ENCODE peak calls at places on chromosomes 11 and 22, in nine cellular contexts. One of them, this sample, is unnamed.

GRCh38 chr11:70233511-70233919 is 30.4 kb downstream of the FADD start:
- DNase-seq in stimulated activated CD8-positive, alpha-beta memory T cell treated with anti-CD3 and anti-CD28 coated beads, Interleukin-4, amount 100 ng/mL, for 4 hours: no peak
- DNase-seq in AG10803: peak
- DNase-seq in osteocyte: no peak
- DNase-seq in bronchial epithelial cell: peak
- DNase-seq in right lobe of liver: no peak
- DNase-seq in EH: peak
- DNase-seq in activated CD4-positive, alpha-beta T cell treated with anti-CD3 and anti-CD28 coated beads for 24 hours: no peak
- DNase-seq in mucosa of gallbladder: peak
- DNase-seq in this sample: no peak

GRCh38 chr22:37632174-37633081 is 7.0 kb upstream of the SH3BP1 start:
- DNase-seq in osteocyte: no peak
- DNase-seq in mucosa of gallbladder: no peak
- DNase-seq in EH: no peak
- DNase-seq in bronchial epithelial cell: no peak
- DNase-seq in activated CD4-positive, alpha-beta T cell treated with anti-CD3 and anti-CD28 coated beads for 24 hours: no peak
- DNase-seq in stimulated activated CD8-positive, alpha-beta memory T cell treated with anti-CD3 and anti-CD28 coated beads, Interleukin-4, amount 100 ng/mL, for 4 hours: no peak
- DNase-seq in right lobe of liver: no peak
- DNase-seq in AG10803: no peak
- DNase-seq in this sample: no peak

GRCh38 chr11:134037093-134037908 is 31.6 kb upstream of the JAM3 start:
- DNase-seq in EH: peak
- DNase-seq in AG10803: peak
- DNase-seq in activated CD4-positive, alpha-beta T cell treated with anti-CD3 and anti-CD28 coated beads for 24 hours: no peak
- DNase-seq in right lobe of liver: peak
- DNase-seq in osteocyte: no peak
- DNase-seq in bronchial epithelial cell: no peak
- DNase-seq in mucosa of gallbladder: peak
- DNase-seq in stimulated activated CD8-positive, alpha-beta memory T cell treated with anti-CD3 and anti-CD28 coated beads, Interleukin-4, amount 100 ng/mL, for 4 hours: no peak
- DNase-seq in this sample: peak

GRCh38 chr11:2240834-2241233 is 29.6 kb downstream of the ASCL2 start:
- DNase-seq in AG10803: no peak
- DNase-seq in bronchial epithelial cell: no peak
- DNase-seq in osteocyte: no peak
- DNase-seq in mucosa of gallbladder: no peak
- DNase-seq in EH: no peak
- DNase-seq in activated CD4-positive, alpha-beta T cell treated with anti-CD3 and anti-CD28 coated beads for 24 hours: no peak
- DNase-seq in right lobe of liver: no peak
- DNase-seq in stimulated activated CD8-positive, alpha-beta memory T cell treated with anti-CD3 and anti-CD28 coated beads, Interleukin-4, amount 100 ng/mL, for 4 hours: no peak
- DNase-seq in this sample: no peak

GRCh38 chr11:77111946-77112345 is 9.3 kb downstream of the OMP start:
- DNase-seq in osteocyte: no peak
- DNase-seq in right lobe of liver: peak
- DNase-seq in mucosa of gallbladder: no peak
- DNase-seq in AG10803: no peak
- DNase-seq in EH: no peak
- DNase-seq in bronchial epithelial cell: no peak
- DNase-seq in stimulated activated CD8-positive, alpha-beta memory T cell treated with anti-CD3 and anti-CD28 coated beads, Interleukin-4, amount 100 ng/mL, for 4 hours: no peak
- DNase-seq in activated CD4-positive, alpha-beta T cell treated with anti-CD3 and anti-CD28 coated beads for 24 hours: no peak
- DNase-seq in this sample: no peak

GRCh38 chr11:6812391-6813005 is 13.0 kb upstream of the OR6A2 start:
- DNase-seq in stimulated activated CD8-positive, alpha-beta memory T cell treated with anti-CD3 and anti-CD28 coated beads, Interleukin-4, amount 100 ng/mL, for 4 hours: no peak
- DNase-seq in AG10803: peak
- DNase-seq in right lobe of liver: no peak
- DNase-seq in osteocyte: no peak
- DNase-seq in bronchial epithelial cell: peak
- DNase-seq in activated CD4-positive, alpha-beta T cell treated with anti-CD3 and anti-CD28 coated beads for 24 hours: peak
- DNase-seq in EH: peak
- DNase-seq in mucosa of gallbladder: no peak
- DNase-seq in this sample: peak

GRCh38 chr11:63491614-63492372 is 826 bp upstream of the PLAAT5 start:
- DNase-seq in right lobe of liver: no peak
- DNase-seq in activated CD4-positive, alpha-beta T cell treated with anti-CD3 and anti-CD28 coated beads for 24 hours: no peak
- DNase-seq in EH: no peak
- DNase-seq in osteocyte: no peak
- DNase-seq in AG10803: no peak
- DNase-seq in mucosa of gallbladder: no peak
- DNase-seq in bronchial epithelial cell: no peak
- DNase-seq in stimulated activated CD8-positive, alpha-beta memory T cell treated with anti-CD3 and anti-CD28 coated beads, Interleukin-4, amount 100 ng/mL, for 4 hours: no peak
- DNase-seq in this sample: no peak

GRCh38 chr22:48498526-48499331 is 1328.9 kb downstream of the BRD1 start:
- DNase-seq in AG10803: no peak
- DNase-seq in activated CD4-positive, alpha-beta T cell treated with anti-CD3 and anti-CD28 coated beads for 24 hours: no peak
- DNase-seq in osteocyte: no peak
- DNase-seq in right lobe of liver: peak
- DNase-seq in bronchial epithelial cell: no peak
- DNase-seq in EH: no peak
- DNase-seq in stimulated activated CD8-positive, alpha-beta memory T cell treated with anti-CD3 and anti-CD28 coated beads, Interleukin-4, amount 100 ng/mL, for 4 hours: no peak
- DNase-seq in mucosa of gallbladder: no peak
- DNase-seq in this sample: no peak

GRCh38 chr22:30143265-30143664 is 63.0 kb downstream of the HORMAD2 start:
- DNase-seq in EH: no peak
- DNase-seq in mucosa of gallbladder: no peak
- DNase-seq in stimulated activated CD8-positive, alpha-beta memory T cell treated with anti-CD3 and anti-CD28 coated beads, Interleukin-4, amount 100 ng/mL, for 4 hours: no peak
- DNase-seq in osteocyte: no peak
- DNase-seq in AG10803: no peak
- DNase-seq in activated CD4-positive, alpha-beta T cell treated with anti-CD3 and anti-CD28 coated beads for 24 hours: no peak
- DNase-seq in right lobe of liver: no peak
- DNase-seq in bronchial epithelial cell: no peak
- DNase-seq in this sample: no peak

GRCh38 chr11:60710482-60710881 is 11.1 kb downstream of the MS4A8 start:
- DNase-seq in EH: no peak
- DNase-seq in AG10803: no peak
- DNase-seq in mucosa of gallbladder: no peak
- DNase-seq in right lobe of liver: no peak
- DNase-seq in activated CD4-positive, alpha-beta T cell treated with anti-CD3 and anti-CD28 coated beads for 24 hours: no peak
- DNase-seq in osteocyte: no peak
- DNase-seq in bronchial epithelial cell: no peak
- DNase-seq in stimulated activated CD8-positive, alpha-beta memory T cell treated with anti-CD3 and anti-CD28 coated beads, Interleukin-4, amount 100 ng/mL, for 4 hours: no peak
- DNase-seq in this sample: no peak

GRCh38 chr22:24002849-24003248 is 2.4 kb downstream of the GSTT4 start:
- DNase-seq in right lobe of liver: no peak
- DNase-seq in AG10803: no peak
- DNase-seq in activated CD4-positive, alpha-beta T cell treated with anti-CD3 and anti-CD28 coated beads for 24 hours: no peak
- DNase-seq in mucosa of gallbladder: no peak
- DNase-seq in bronchial epithelial cell: no peak
- DNase-seq in stimulated activated CD8-positive, alpha-beta memory T cell treated with anti-CD3 and anti-CD28 coated beads, Interleukin-4, amount 100 ng/mL, for 4 hours: no peak
- DNase-seq in osteocyte: no peak
- DNase-seq in EH: no peak
- DNase-seq in this sample: no peak

GRCh38 chr11:9397746-9398680 is 13.6 kb downstream of the IPO7 start:
- DNase-seq in osteocyte: no peak
- DNase-seq in EH: peak
- DNase-seq in right lobe of liver: no peak
- DNase-seq in activated CD4-positive, alpha-beta T cell treated with anti-CD3 and anti-CD28 coated beads for 24 hours: no peak
- DNase-seq in stimulated activated CD8-positive, alpha-beta memory T cell treated with anti-CD3 and anti-CD28 coated beads, Interleukin-4, amount 100 ng/mL, for 4 hours: no peak
- DNase-seq in mucosa of gallbladder: no peak
- DNase-seq in bronchial epithelial cell: no peak
- DNase-seq in AG10803: no peak
- DNase-seq in this sample: no peak

GRCh38 chr11:133726576-133726975 is 118.7 kb downstream of the SPATA19 start:
- DNase-seq in right lobe of liver: no peak
- DNase-seq in EH: no peak
- DNase-seq in osteocyte: no peak
- DNase-seq in stimulated activated CD8-positive, alpha-beta memory T cell treated with anti-CD3 and anti-CD28 coated beads, Interleukin-4, amount 100 ng/mL, for 4 hours: no peak
- DNase-seq in bronchial epithelial cell: no peak
- DNase-seq in mucosa of gallbladder: no peak
- DNase-seq in AG10803: no peak
- DNase-seq in activated CD4-positive, alpha-beta T cell treated with anti-CD3 and anti-CD28 coated beads for 24 hours: no peak
- DNase-seq in this sample: no peak

GRCh38 chr11:31834237-31834636 is 23.1 kb upstream of the PAX6 start:
- DNase-seq in AG10803: no peak
- DNase-seq in bronchial epithelial cell: no peak
- DNase-seq in mucosa of gallbladder: no peak
- DNase-seq in osteocyte: no peak
- DNase-seq in activated CD4-positive, alpha-beta T cell treated with anti-CD3 and anti-CD28 coated beads for 24 hours: no peak
- DNase-seq in EH: no peak
- DNase-seq in stimulated activated CD8-positive, alpha-beta memory T cell treated with anti-CD3 and anti-CD28 coated beads, Interleukin-4, amount 100 ng/mL, for 4 hours: no peak
- DNase-seq in right lobe of liver: no peak
- DNase-seq in this sample: no peak

GRCh38 chr11:32892355-32893090 is at the start of gene QSER1:
- DNase-seq in AG10803: peak
- DNase-seq in right lobe of liver: peak
- DNase-seq in bronchial epithelial cell: peak
- DNase-seq in stimulated activated CD8-positive, alpha-beta memory T cell treated with anti-CD3 and anti-CD28 coated beads, Interleukin-4, amount 100 ng/mL, for 4 hours: peak
- DNase-seq in EH: peak
- DNase-seq in activated CD4-positive, alpha-beta T cell treated with anti-CD3 and anti-CD28 coated beads for 24 hours: peak
- DNase-seq in mucosa of gallbladder: peak
- DNase-seq in osteocyte: no peak
- DNase-seq in this sample: peak

GRCh38 chr11:3816673-3817072 is 8.3 kb downstream of the PGAP2 start:
- DNase-seq in AG10803: no peak
- DNase-seq in activated CD4-positive, alpha-beta T cell treated with anti-CD3 and anti-CD28 coated beads for 24 hours: no peak
- DNase-seq in stimulated activated CD8-positive, alpha-beta memory T cell treated with anti-CD3 and anti-CD28 coated beads, Interleukin-4, amount 100 ng/mL, for 4 hours: no peak
- DNase-seq in mucosa of gallbladder: no peak
- DNase-seq in osteocyte: no peak
- DNase-seq in right lobe of liver: no peak
- DNase-seq in EH: no peak
- DNase-seq in bronchial epithelial cell: no peak
- DNase-seq in this sample: no peak

GRCh38 chr11:84069048-84069447 is 782.9 kb upstream of the CCDC90B start:
- DNase-seq in right lobe of liver: no peak
- DNase-seq in osteocyte: no peak
- DNase-seq in EH: no peak
- DNase-seq in AG10803: no peak
- DNase-seq in activated CD4-positive, alpha-beta T cell treated with anti-CD3 and anti-CD28 coated beads for 24 hours: no peak
- DNase-seq in bronchial epithelial cell: no peak
- DNase-seq in stimulated activated CD8-positive, alpha-beta memory T cell treated with anti-CD3 and anti-CD28 coated beads, Interleukin-4, amount 100 ng/mL, for 4 hours: no peak
- DNase-seq in mucosa of gallbladder: no peak
- DNase-seq in this sample: no peak

GRCh38 chr11:101127348-101127698 is 2.3 kb downstream of the PGR start:
- DNase-seq in stimulated activated CD8-positive, alpha-beta memory T cell treated with anti-CD3 and anti-CD28 coated beads, Interleukin-4, amount 100 ng/mL, for 4 hours: no peak
- DNase-seq in AG10803: no peak
- DNase-seq in activated CD4-positive, alpha-beta T cell treated with anti-CD3 and anti-CD28 coated beads for 24 hours: no peak
- DNase-seq in bronchial epithelial cell: no peak
- DNase-seq in mucosa of gallbladder: no peak
- DNase-seq in osteocyte: no peak
- DNase-seq in EH: no peak
- DNase-seq in right lobe of liver: peak
- DNase-seq in this sample: no peak

GRCh38 chr22:23565942-23566715 is 14.0 kb downstream of the IGLL1 start:
- DNase-seq in bronchial epithelial cell: no peak
- DNase-seq in activated CD4-positive, alpha-beta T cell treated with anti-CD3 and anti-CD28 coated beads for 24 hours: no peak
- DNase-seq in stimulated activated CD8-positive, alpha-beta memory T cell treated with anti-CD3 and anti-CD28 coated beads, Interleukin-4, amount 100 ng/mL, for 4 hours: no peak
- DNase-seq in EH: no peak
- DNase-seq in AG10803: no peak
- DNase-seq in right lobe of liver: no peak
- DNase-seq in mucosa of gallbladder: no peak
- DNase-seq in osteocyte: no peak
- DNase-seq in this sample: peak

GRCh38 chr11:117197516-117198456 is 1.4 kb upstream of the TAGLN start:
- DNase-seq in EH: peak
- DNase-seq in bronchial epithelial cell: peak
- DNase-seq in stimulated activated CD8-positive, alpha-beta memory T cell treated with anti-CD3 and anti-CD28 coated beads, Interleukin-4, amount 100 ng/mL, for 4 hours: no peak
- DNase-seq in AG10803: no peak
- DNase-seq in activated CD4-positive, alpha-beta T cell treated with anti-CD3 and anti-CD28 coated beads for 24 hours: no peak
- DNase-seq in mucosa of gallbladder: peak
- DNase-seq in right lobe of liver: peak
- DNase-seq in osteocyte: no peak
- DNase-seq in this sample: peak

GRCh38 chr22:24190566-24191208 is 9.4 kb downstream of the SUSD2 start:
- DNase-seq in AG10803: no peak
- DNase-seq in stimulated activated CD8-positive, alpha-beta memory T cell treated with anti-CD3 and anti-CD28 coated beads, Interleukin-4, amount 100 ng/mL, for 4 hours: no peak
- DNase-seq in activated CD4-positive, alpha-beta T cell treated with anti-CD3 and anti-CD28 coated beads for 24 hours: no peak
- DNase-seq in bronchial epithelial cell: no peak
- DNase-seq in EH: no peak
- DNase-seq in mucosa of gallbladder: no peak
- DNase-seq in osteocyte: no peak
- DNase-seq in right lobe of liver: peak
- DNase-seq in this sample: no peak

GRCh38 chr11:130677486-130678153 is 229.2 kb downstream of the ADAMTS15 start:
- DNase-seq in EH: peak
- DNase-seq in mucosa of gallbladder: peak
- DNase-seq in activated CD4-positive, alpha-beta T cell treated with anti-CD3 and anti-CD28 coated beads for 24 hours: no peak
- DNase-seq in AG10803: peak
- DNase-seq in stimulated activated CD8-positive, alpha-beta memory T cell treated with anti-CD3 and anti-CD28 coated beads, Interleukin-4, amount 100 ng/mL, for 4 hours: no peak
- DNase-seq in osteocyte: peak
- DNase-seq in right lobe of liver: no peak
- DNase-seq in bronchial epithelial cell: peak
- DNase-seq in this sample: no peak

GRCh38 chr22:37167176-37167980 is 17.7 kb upstream of the IL2RB start:
- DNase-seq in EH: no peak
- DNase-seq in activated CD4-positive, alpha-beta T cell treated with anti-CD3 and anti-CD28 coated beads for 24 hours: no peak
- DNase-seq in AG10803: no peak
- DNase-seq in mucosa of gallbladder: no peak
- DNase-seq in osteocyte: no peak
- DNase-seq in stimulated activated CD8-positive, alpha-beta memory T cell treated with anti-CD3 and anti-CD28 coated beads, Interleukin-4, amount 100 ng/mL, for 4 hours: no peak
- DNase-seq in bronchial epithelial cell: no peak
- DNase-seq in right lobe of liver: peak
- DNase-seq in this sample: no peak

GRCh38 chr11:101215069-101215468 is 85.5 kb upstream of the PGR start:
- DNase-seq in bronchial epithelial cell: peak
- DNase-seq in activated CD4-positive, alpha-beta T cell treated with anti-CD3 and anti-CD28 coated beads for 24 hours: no peak
- DNase-seq in EH: no peak
- DNase-seq in osteocyte: no peak
- DNase-seq in AG10803: no peak
- DNase-seq in right lobe of liver: no peak
- DNase-seq in mucosa of gallbladder: no peak
- DNase-seq in stimulated activated CD8-positive, alpha-beta memory T cell treated with anti-CD3 and anti-CD28 coated beads, Interleukin-4, amount 100 ng/mL, for 4 hours: no peak
- DNase-seq in this sample: no peak